ENCODE peak calls at places on chromosomes 13 and 19, in four cellular contexts. H is aorta, U is NAMALWA, Z is EH. K is an unnamed sample.

GRCh38 chr19:33477781-33478180 is 43.8 kb downstream of the PEPD start:
- DNase-seq in H (peak; percentile 6), U (no peak), Z (no peak), K (no peak)

GRCh38 chr19:46821512-46822359 is 28.9 kb downstream of the AP2S1 start:
- DNase-seq in H (no peak), U (peak; percentile 73), Z (no peak), K (peak; percentile 65)

GRCh38 chr19:44260695-44261446 is 1.2 kb downstream of the ZNF233 start:
- DNase-seq in H (no peak), U (no peak), Z (no peak), K (no peak)

GRCh38 chr13:98544105-98544710 is 32.7 kb downstream of the STK24 start:
- DNase-seq in H (no peak), U (no peak), Z (no peak), K (no peak)

GRCh38 chr13:20525144-20525600 is 485 bp downstream of the CRYL1 start:
- DNase-seq in H (peak; percentile 81), U (no peak), Z (peak; percentile 22), K (peak; percentile 51)

GRCh38 chr19:12350890-12351197 is 14.6 kb downstream of the ZNF442 start:
- DNase-seq in H (no peak), U (no peak), Z (no peak), K (no peak)

GRCh38 chr13:51681037-51681678 is 96.9 kb downstream of the WDFY2 start:
- DNase-seq in H (no peak), U (no peak), Z (peak; percentile 86), K (peak; percentile 14)

GRCh38 chr19:6677924-6678689 is 8.1 kb upstream of the TNFSF14 start:
- DNase-seq in H (peak; percentile 78), U (peak; percentile 42), Z (no peak), K (no peak)

GRCh38 chr19:9936151-9937000 is at the start of gene OLFM2:
- DNase-seq in H (no peak), U (no peak), Z (peak; percentile 58), K (no peak)

GRCh38 chr19:1465191-1466016 is 13.6 kb downstream of the C19orf25 start:
- DNase-seq in H (no peak), U (no peak), Z (peak; percentile 71), K (no peak)

GRCh38 chr19:40559394-40559793 is 17.3 kb upstream of the SHKBP1 start:
- DNase-seq in H (no peak), U (no peak), Z (no peak), K (no peak)

GRCh38 chr13:98504371-98504963 is 72.4 kb downstream of the STK24 start:
- DNase-seq in H (no peak), U (no peak), Z (no peak), K (peak; percentile 81)